ENCODE peak calls at places on chromosomes 7 and 10, in five cellular contexts. One of them, this sample, is unnamed.
A peak's percentile ranks its signal among the peaks of the same experiment; 100 is the strongest.

GRCh38 chr7:2399848-2400587 is 3.4 kb upstream of the CHST12 start:
- DNase-seq in ovary: peak; percentile 87
- DNase-seq in brain microvascular endothelial cell: peak; percentile 96
- DNase-seq in upper lobe of left lung: peak; percentile 82
- DNase-seq in tibial artery: peak; percentile 84
- DNase-seq in this sample: peak; percentile 97

GRCh38 chr7:98754041-98754479 is 115.8 kb downstream of the TMEM130 start:
- DNase-seq in tibial artery: no peak
- DNase-seq in ovary: no peak
- DNase-seq in upper lobe of left lung: no peak
- DNase-seq in brain microvascular endothelial cell: no peak
- DNase-seq in this sample: peak; percentile 23

GRCh38 chr10:13001041-13001886 is at the start of gene CCDC3:
- DNase-seq in ovary: peak; percentile 65
- DNase-seq in upper lobe of left lung: no peak
- DNase-seq in brain microvascular endothelial cell: no peak
- DNase-seq in tibial artery: peak; percentile 25
- DNase-seq in this sample: no peak

GRCh38 chr10:21281765-21282484 is 243.6 kb downstream of the SKIDA1 start:
- DNase-seq in upper lobe of left lung: no peak
- DNase-seq in brain microvascular endothelial cell: no peak
- DNase-seq in ovary: no peak
- DNase-seq in tibial artery: no peak
- DNase-seq in this sample: no peak

GRCh38 chr7:139431010-139431409 is 52.5 kb downstream of the KLRG2 start:
- DNase-seq in ovary: no peak
- DNase-seq in tibial artery: no peak
- DNase-seq in upper lobe of left lung: no peak
- DNase-seq in brain microvascular endothelial cell: no peak
- DNase-seq in this sample: no peak

GRCh38 chr7:106871793-106872571 is 6.9 kb downstream of the PIK3CG start:
- DNase-seq in brain microvascular endothelial cell: no peak
- DNase-seq in upper lobe of left lung: no peak
- DNase-seq in tibial artery: no peak
- DNase-seq in ovary: no peak
- DNase-seq in this sample: no peak

GRCh38 chr10:119337796-119338432 is 130.5 kb downstream of the GRK5 start:
- DNase-seq in upper lobe of left lung: no peak
- DNase-seq in brain microvascular endothelial cell: peak; percentile 70
- DNase-seq in tibial artery: no peak
- DNase-seq in ovary: no peak
- DNase-seq in this sample: peak; percentile 71

GRCh38 chr10:111546216-111546615 is 469.4 kb downstream of the ADRA2A start:
- DNase-seq in tibial artery: no peak
- DNase-seq in brain microvascular endothelial cell: no peak
- DNase-seq in upper lobe of left lung: no peak
- DNase-seq in ovary: no peak
- DNase-seq in this sample: no peak

GRCh38 chr10:79344502-79345195 is 2.6 kb upstream of the PPIF start:
- DNase-seq in ovary: no peak
- DNase-seq in tibial artery: no peak
- DNase-seq in upper lobe of left lung: peak; percentile 22
- DNase-seq in brain microvascular endothelial cell: no peak
- DNase-seq in this sample: no peak

GRCh38 chr7:92904292-92905131 is 68.1 kb upstream of the CDK6 start:
- DNase-seq in ovary: no peak
- DNase-seq in brain microvascular endothelial cell: peak; percentile 97
- DNase-seq in upper lobe of left lung: no peak
- DNase-seq in tibial artery: no peak
- DNase-seq in this sample: peak; percentile 98

GRCh38 chr10:117609095-117609821 is 66.7 kb downstream of the EMX2 start:
- DNase-seq in ovary: peak; percentile 54
- DNase-seq in brain microvascular endothelial cell: peak; percentile 78
- DNase-seq in tibial artery: peak; percentile 51
- DNase-seq in upper lobe of left lung: peak; percentile 74
- DNase-seq in this sample: peak; percentile 68

GRCh38 chr7:144821069-144821468 is 14.8 kb downstream of the TPK1 start:
- DNase-seq in ovary: no peak
- DNase-seq in upper lobe of left lung: no peak
- DNase-seq in brain microvascular endothelial cell: no peak
- DNase-seq in tibial artery: no peak
- DNase-seq in this sample: no peak

GRCh38 chr7:139426258-139427028 is 57.0 kb downstream of the KLRG2 start:
- DNase-seq in upper lobe of left lung: no peak
- DNase-seq in ovary: no peak
- DNase-seq in brain microvascular endothelial cell: no peak
- DNase-seq in tibial artery: no peak
- DNase-seq in this sample: no peak

GRCh38 chr10:75498866-75499265 is 67.4 kb downstream of the LRMDA start:
- DNase-seq in tibial artery: no peak
- DNase-seq in brain microvascular endothelial cell: no peak
- DNase-seq in ovary: no peak
- DNase-seq in upper lobe of left lung: no peak
- DNase-seq in this sample: no peak

GRCh38 chr10:123986736-123987135 is 95.1 kb upstream of the CPXM2 start:
- DNase-seq in ovary: no peak
- DNase-seq in tibial artery: no peak
- DNase-seq in brain microvascular endothelial cell: no peak
- DNase-seq in upper lobe of left lung: no peak
- DNase-seq in this sample: peak; percentile 7

GRCh38 chr7:151624246-151624928 is 104.7 kb upstream of the RHEB start:
- DNase-seq in ovary: no peak
- DNase-seq in upper lobe of left lung: peak; percentile 10
- DNase-seq in brain microvascular endothelial cell: no peak
- DNase-seq in tibial artery: no peak
- DNase-seq in this sample: no peak

GRCh38 chr10:62584216-62584615 is 210.0 kb downstream of the ZNF365 start:
- DNase-seq in brain microvascular endothelial cell: peak; percentile 98
- DNase-seq in tibial artery: no peak
- DNase-seq in ovary: no peak
- DNase-seq in upper lobe of left lung: no peak
- DNase-seq in this sample: peak; percentile 100

GRCh38 chr7:158957507-158957900 is 101.1 kb downstream of the DYNC2I1 start:
- DNase-seq in ovary: no peak
- DNase-seq in upper lobe of left lung: no peak
- DNase-seq in tibial artery: no peak
- DNase-seq in brain microvascular endothelial cell: no peak
- DNase-seq in this sample: no peak

GRCh38 chr7:155598810-155599210 is 45.7 kb upstream of the RBM33 start:
- DNase-seq in ovary: peak; percentile 89
- DNase-seq in upper lobe of left lung: peak; percentile 83
- DNase-seq in tibial artery: peak; percentile 85
- DNase-seq in brain microvascular endothelial cell: peak; percentile 72
- DNase-seq in this sample: peak; percentile 12

GRCh38 chr7:120441850-120442249 is 168.9 kb downstream of the KCND2 start:
- DNase-seq in brain microvascular endothelial cell: no peak
- DNase-seq in tibial artery: no peak
- DNase-seq in upper lobe of left lung: no peak
- DNase-seq in ovary: no peak
- DNase-seq in this sample: no peak

GRCh38 chr7:81833401-81833800 is 63.6 kb upstream of the HGF start:
- DNase-seq in upper lobe of left lung: no peak
- DNase-seq in ovary: no peak
- DNase-seq in brain microvascular endothelial cell: no peak
- DNase-seq in tibial artery: no peak
- DNase-seq in this sample: peak; percentile 68

GRCh38 chr7:460374-461117 is 59.1 kb downstream of the PDGFA start:
- DNase-seq in upper lobe of left lung: peak; percentile 29
- DNase-seq in ovary: no peak
- DNase-seq in tibial artery: no peak
- DNase-seq in brain microvascular endothelial cell: no peak
- DNase-seq in this sample: no peak

GRCh38 chr10:121553861-121554264 is 44.4 kb downstream of the FGFR2 start:
- DNase-seq in tibial artery: no peak
- DNase-seq in ovary: no peak
- DNase-seq in brain microvascular endothelial cell: no peak
- DNase-seq in upper lobe of left lung: peak; percentile 43
- DNase-seq in this sample: no peak

GRCh38 chr7:33446551-33446950 is 317.2 kb downstream of the BBS9 start:
- DNase-seq in upper lobe of left lung: no peak
- DNase-seq in ovary: no peak
- DNase-seq in tibial artery: no peak
- DNase-seq in brain microvascular endothelial cell: no peak
- DNase-seq in this sample: peak; percentile 57

GRCh38 chr10:114312585-114312984 is 73.5 kb downstream of the VWA2 start:
- DNase-seq in upper lobe of left lung: no peak
- DNase-seq in ovary: no peak
- DNase-seq in brain microvascular endothelial cell: no peak
- DNase-seq in tibial artery: no peak
- DNase-seq in this sample: no peak

GRCh38 chr10:34526186-34526585 is 288.9 kb downstream of the PARD3 start:
- DNase-seq in brain microvascular endothelial cell: peak; percentile 23
- DNase-seq in upper lobe of left lung: no peak
- DNase-seq in ovary: no peak
- DNase-seq in tibial artery: no peak
- DNase-seq in this sample: peak; percentile 70

GRCh38 chr7:151229249-151229648 is 2.2 kb upstream of the ABCF2 start:
- DNase-seq in tibial artery: no peak
- DNase-seq in upper lobe of left lung: no peak
- DNase-seq in brain microvascular endothelial cell: no peak
- DNase-seq in ovary: no peak
- DNase-seq in this sample: no peak

GRCh38 chr10:58963723-58964124 is 212.7 kb upstream of the PHYHIPL start:
- DNase-seq in brain microvascular endothelial cell: no peak
- DNase-seq in ovary: no peak
- DNase-seq in upper lobe of left lung: no peak
- DNase-seq in tibial artery: no peak
- DNase-seq in this sample: no peak

GRCh38 chr10:77835669-77836086 is 90.9 kb downstream of the DLG5 start:
- DNase-seq in ovary: no peak
- DNase-seq in brain microvascular endothelial cell: peak; percentile 12
- DNase-seq in tibial artery: no peak
- DNase-seq in upper lobe of left lung: no peak
- DNase-seq in this sample: peak; percentile 8
- H3K36me3 ChIP-seq in ovary: no peaks in the 10 kb centered on the region
- H3K36me3 ChIP-seq in brain microvascular endothelial cell: peaks cover 5% of the 10 kb centered on the region
- H3K36me3 ChIP-seq in tibial artery: peaks cover 34% of the 10 kb centered on the region
- H3K36me3 ChIP-seq in upper lobe of left lung: no peaks in the 10 kb centered on the region
- H3K36me3 ChIP-seq in this sample: peaks cover 14% of the 10 kb centered on the region

GRCh38 chr10:17428096-17428615 is 26.2 kb downstream of the ST8SIA6 start:
- DNase-seq in tibial artery: no peak
- DNase-seq in brain microvascular endothelial cell: no peak
- DNase-seq in ovary: no peak
- DNase-seq in upper lobe of left lung: no peak
- DNase-seq in this sample: no peak
- H3K27ac ChIP-seq in tibial artery: no peak overlapping the region
- H3K27ac ChIP-seq in brain microvascular endothelial cell: no peak overlapping the region
- H3K27ac ChIP-seq in ovary: no peak overlapping the region
- H3K27ac ChIP-seq in upper lobe of left lung: peak overlapping the region; percentile 57
- H3K27ac ChIP-seq in this sample: no peak overlapping the region

DNA sequence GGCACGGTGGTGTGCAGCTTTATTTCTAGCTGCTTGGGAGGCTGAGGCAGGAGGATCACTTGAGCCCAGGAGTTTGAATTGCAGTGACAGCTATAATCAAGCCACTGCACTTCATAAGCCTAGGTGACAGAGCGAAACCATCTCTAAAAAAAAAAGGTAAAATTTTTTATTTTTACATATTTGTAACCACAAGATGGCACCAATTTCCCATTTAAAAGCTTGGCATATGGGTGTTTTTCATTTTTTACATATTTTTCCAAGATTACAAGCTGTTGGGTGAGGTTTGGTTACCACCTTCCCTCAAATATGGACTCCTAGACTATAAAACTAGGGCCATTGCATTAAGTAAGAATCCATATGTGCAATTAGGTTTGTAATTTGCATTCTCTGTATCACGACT is 129.2 kb upstream of the ACBD5 start:
- DNase-seq in ovary: no peak
- DNase-seq in brain microvascular endothelial cell: no peak
- DNase-seq in tibial artery: no peak
- DNase-seq in upper lobe of left lung: no peak
- DNase-seq in this sample: no peak
- TF ChIP-seq CTCF in ovary: no peak
- TF ChIP-seq CTCF in brain microvascular endothelial cell: no peak
- TF ChIP-seq CTCF in tibial artery: no peak
- TF ChIP-seq CTCF in upper lobe of left lung: no peak
- TF ChIP-seq CTCF in this sample: peak; percentile 10

DNA sequence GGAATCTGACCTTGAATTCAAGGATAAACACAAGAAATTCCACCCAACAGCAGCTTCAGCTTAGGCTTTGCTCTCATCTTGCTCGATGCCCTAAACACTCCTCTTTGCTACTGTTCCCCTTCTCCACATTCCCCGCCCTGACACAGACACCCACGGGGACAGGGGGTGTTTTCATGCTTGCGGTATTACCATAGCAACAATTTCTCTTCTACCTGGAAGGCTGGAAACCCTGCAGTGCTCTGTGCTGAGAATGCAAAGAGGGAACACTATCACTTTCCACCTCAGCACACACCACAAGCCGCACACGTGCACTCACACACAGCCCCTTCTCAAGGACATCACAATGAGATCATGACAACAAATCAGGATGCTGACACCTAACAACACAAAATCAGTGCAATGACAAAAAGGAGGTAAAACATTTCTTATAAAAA is 81.5 kb downstream of the RNF216 start:
- DNase-seq in upper lobe of left lung: no peak
- DNase-seq in tibial artery: no peak
- DNase-seq in brain microvascular endothelial cell: peak; percentile 25
- DNase-seq in ovary: no peak
- DNase-seq in this sample: no peak
- H3K36me3 ChIP-seq in upper lobe of left lung: peaks cover 3% of the 10 kb centered on the region
- H3K36me3 ChIP-seq in tibial artery: peaks cover 6% of the 10 kb centered on the region
- H3K36me3 ChIP-seq in brain microvascular endothelial cell: peaks cover 6% of the 10 kb centered on the region
- H3K36me3 ChIP-seq in ovary: no peaks in the 10 kb centered on the region
- H3K36me3 ChIP-seq in this sample: peaks cover 10% of the 10 kb centered on the region

GRCh38 chr10:6212806-6213205 is 10.1 kb downstream of the PFKFB3 start:
- DNase-seq in ovary: peak; percentile 25
- DNase-seq in upper lobe of left lung: no peak
- DNase-seq in tibial artery: no peak
- DNase-seq in brain microvascular endothelial cell: no peak
- DNase-seq in this sample: no peak

GRCh38 chr10:6213908-6214307 is 11.2 kb downstream of the PFKFB3 start:
- DNase-seq in brain microvascular endothelial cell: no peak
- DNase-seq in ovary: no peak
- DNase-seq in upper lobe of left lung: no peak
- DNase-seq in tibial artery: no peak
- DNase-seq in this sample: no peak

GRCh38 chr10:6214612-6215011 is 11.9 kb downstream of the PFKFB3 start:
- DNase-seq in tibial artery: no peak
- DNase-seq in brain microvascular endothelial cell: no peak
- DNase-seq in upper lobe of left lung: no peak
- DNase-seq in ovary: no peak
- DNase-seq in this sample: no peak

GRCh38 chr10:6212266-6212640 is 9.5 kb downstream of the PFKFB3 start:
- DNase-seq in ovary: no peak
- DNase-seq in upper lobe of left lung: no peak
- DNase-seq in brain microvascular endothelial cell: no peak
- DNase-seq in tibial artery: no peak
- DNase-seq in this sample: no peak

GRCh38 chr10:6213257-6213905 is 10.6 kb downstream of the PFKFB3 start:
- DNase-seq in upper lobe of left lung: no peak
- DNase-seq in tibial artery: no peak
- DNase-seq in brain microvascular endothelial cell: no peak
- DNase-seq in ovary: no peak
- DNase-seq in this sample: no peak
- H3K27ac ChIP-seq in upper lobe of left lung: peak overlapping the region; percentile 31
- H3K27ac ChIP-seq in tibial artery: peak overlapping the region; percentile 0
- H3K27ac ChIP-seq in brain microvascular endothelial cell: no peak overlapping the region
- H3K27ac ChIP-seq in ovary: no peak overlapping the region
- H3K27ac ChIP-seq in this sample: no peak overlapping the region

GRCh38 chr10:50291261-50291850 is 40.0 kb upstream of the ASAH2 start:
- DNase-seq in ovary: no peak
- DNase-seq in tibial artery: no peak
- DNase-seq in upper lobe of left lung: no peak
- DNase-seq in brain microvascular endothelial cell: no peak
- DNase-seq in this sample: peak; percentile 3
- TF ChIP-seq CTCF in ovary: no peak
- TF ChIP-seq CTCF in tibial artery: peak; percentile 33
- TF ChIP-seq CTCF in upper lobe of left lung: peak; percentile 16
- TF ChIP-seq CTCF in brain microvascular endothelial cell: peak; percentile 56
- TF ChIP-seq CTCF in this sample: peak; percentile 32

GRCh38 chr7:76357379-76358052 is 1.3 kb downstream of the YWHAG start:
- DNase-seq in brain microvascular endothelial cell: no peak
- DNase-seq in ovary: no peak
- DNase-seq in tibial artery: no peak
- DNase-seq in upper lobe of left lung: no peak
- DNase-seq in this sample: no peak
- H3K36me3 ChIP-seq in brain microvascular endothelial cell: peaks cover 25% of the 10 kb centered on the region
- H3K36me3 ChIP-seq in ovary: no peaks in the 10 kb centered on the region
- H3K36me3 ChIP-seq in tibial artery: no peaks in the 10 kb centered on the region
- H3K36me3 ChIP-seq in upper lobe of left lung: no peaks in the 10 kb centered on the region
- H3K36me3 ChIP-seq in this sample: peaks cover 16% of the 10 kb centered on the region